ENCODE peak calls at places on chromosome X, in ten cellular contexts. S is MCF 10A; F is stimulated activated CD8-positive, alpha-beta memory T cell treated with anti-CD3 and anti-CD28 coated beads, Interleukin-4, amount 100 ng/mL, for 1 hour; Q is CD8-positive, alpha-beta memory T cell; D is lower leg skin; H is cardiac muscle cell; Y is fibroblast of the aortic adventitia; C is occipital lobe; V is posterior cingulate gyrus; R is upper lobe of right lung. A is an unnamed sample.

GRCh38 chrX:134660627-134661026 is 2.4 kb upstream of the PLAC1 start:
- DNase-seq in Q (no peak), F (no peak), S (no peak), V (no peak), D (no peak), R (no peak), Y (no peak), C (no peak), H (no peak), A (no peak)

GRCh38 chrX:18984381-18985185 is 669 bp upstream of the PHKA2 start:
- DNase-seq in D (peak; percentile 58), F (peak; percentile 67), Y (peak; percentile 67), S (peak; percentile 82), Q (peak; percentile 85), V (peak; percentile 62), R (peak; percentile 92), C (peak; percentile 82), H (peak; percentile 82), A (peak; percentile 88)

GRCh38 chrX:12751887-12752286 is 39.3 kb upstream of the PRPS2 start:
- DNase-seq in Q (no peak), R (no peak), C (no peak), F (no peak), D (no peak), Y (no peak), H (no peak), V (no peak), S (no peak), A (no peak)

GRCh38 chrX:153828308-153828707 is 2.0 kb downstream of the PDZD4 start:
- DNase-seq in S (no peak), F (no peak), D (no peak), H (no peak), Q (no peak), V (no peak), R (no peak), Y (no peak), C (no peak), A (peak; percentile 15)

GRCh38 chrX:22689290-22689689 is 310.5 kb upstream of the DDX53 start:
- DNase-seq in C (no peak), H (no peak), S (no peak), R (no peak), D (no peak), Y (peak; percentile 29), F (no peak), Q (no peak), V (no peak), A (no peak)

GRCh38 chrX:74422576-74423288 is 1.4 kb downstream of the SLC16A2 start:
- DNase-seq in D (no peak), V (peak; percentile 29), F (no peak), Q (no peak), S (peak; percentile 43), C (peak; percentile 31), R (peak; percentile 75), Y (peak; percentile 56), H (peak; percentile 63), A (peak; percentile 18)

GRCh38 chrX:40008841-40009461 is 88.8 kb downstream of the BCOR start:
- DNase-seq in R (peak; percentile 69), S (no peak), H (peak; percentile 60), V (no peak), D (no peak), Q (no peak), F (no peak), C (no peak), Y (no peak), A (no peak)

GRCh38 chrX:72094894-72095293 is 36.8 kb downstream of the RTL5 start:
- DNase-seq in Q (peak; percentile 79), H (peak; percentile 82), Y (peak; percentile 37), V (no peak), F (no peak), R (no peak), C (no peak), S (no peak), D (no peak), A (peak; percentile 38)

GRCh38 chrX:49627030-49627777 is 28.4 kb downstream of the GAGE1 start:
- DNase-seq in R (no peak), F (no peak), V (no peak), Q (peak; percentile 7), C (no peak), D (no peak), S (no peak), Y (no peak), H (no peak), A (no peak)

GRCh38 chrX:47278684-47279083 is 45.9 kb downstream of the USP11 start:
- DNase-seq in R (no peak), C (no peak), Q (no peak), H (no peak), S (no peak), D (no peak), V (no peak), Y (peak; percentile 33), F (no peak), A (no peak)

GRCh38 chrX:16807548-16807947 is 21.3 kb downstream of the TXLNG start:
- DNase-seq in D (no peak), F (no peak), H (peak; percentile 23), R (no peak), C (no peak), Q (no peak), V (no peak), Y (peak; percentile 12), S (peak; percentile 40), A (no peak)

GRCh38 chrX:141314441-141314840 is 72.1 kb upstream of the SPANXC start:
- DNase-seq in V (no peak), R (no peak), C (no peak), F (no peak), Q (no peak), D (no peak), H (no peak), S (no peak), Y (peak; percentile 9), A (no peak)

GRCh38 chrX:96763608-96764007 is 79.0 kb downstream of the DIAPH2 start:
- DNase-seq in S (no peak), D (no peak), V (no peak), C (no peak), Y (no peak), F (no peak), R (no peak), H (no peak), Q (no peak), A (no peak)

GRCh38 chrX:13069771-13070410 is 25.5 kb upstream of the FAM9C start:
- DNase-seq in D (no peak), C (no peak), S (no peak), Y (no peak), H (no peak), F (no peak), V (no peak), R (no peak), Q (no peak), A (no peak)

GRCh38 chrX:123976671-123977316 is 15.3 kb downstream of the STAG2 start:
- DNase-seq in R (no peak), D (no peak), Q (no peak), F (no peak), S (peak; percentile 60), C (no peak), H (no peak), V (no peak), Y (peak; percentile 69), A (no peak)

A was measured in GM10248.